ENCODE peak calls at places on chromosome 9, in nine cellular contexts. Y is stomach, X is sigmoid colon, Z is upper lobe of left lung, B is HCT116, S is prostate gland, C is spleen, W is K562, V is suprapubic skin. O is an unnamed sample.

GRCh38 chr9:75885652-75886051 is 4.8 kb upstream of the PCSK5 start:
- DNase-seq in Z (no peak), S (no peak), Y (no peak), B (no peak), W (no peak), X (no peak), C (no peak), V (no peak), O (no peak)

GRCh38 chr9:36191290-36191645 is 547 bp downstream of the CLTA start:
- DNase-seq in W (peak), Y (peak), B (no peak), S (no peak), V (no peak), Z (no peak), C (peak), X (peak), O (no peak)

GRCh38 chr9:8725635-8726034 is 926.1 kb upstream of the DMAC1 start:
- DNase-seq in V (no peak), X (no peak), Y (no peak), C (no peak), B (no peak), S (no peak), W (no peak), Z (no peak), O (no peak)

GRCh38 chr9:116546711-116547581 is 140.2 kb upstream of the TRIM32 start:
- DNase-seq in S (no peak), Y (no peak), C (no peak), W (no peak), B (no peak), V (no peak), Z (no peak), X (no peak), O (peak)

GRCh38 chr9:105973811-105974407 is 279.6 kb downstream of the TMEM38B start:
- DNase-seq in W (no peak), Z (no peak), V (no peak), X (no peak), B (no peak), Y (no peak), S (no peak), C (no peak), O (no peak)

GRCh38 chr9:81069923-81070322 is 619.4 kb downstream of the TLE1 start:
- DNase-seq in C (no peak), W (no peak), B (no peak), Z (no peak), S (no peak), V (no peak), Y (no peak), X (no peak), O (no peak)

GRCh38 chr9:13555989-13556500 is 276.6 kb upstream of the MPDZ start:
- DNase-seq in X (no peak), B (no peak), C (no peak), Y (no peak), Z (no peak), V (no peak), W (no peak), S (no peak), O (no peak)

GRCh38 chr9:20394928-20395327 is 227.4 kb downstream of the MLLT3 start:
- DNase-seq in Z (no peak), C (no peak), S (no peak), X (no peak), Y (no peak), W (no peak), V (no peak), B (no peak), O (no peak)

GRCh38 chr9:120382453-120382852 is 197.5 kb downstream of the CDK5RAP2 start:
- DNase-seq in Z (no peak), Y (no peak), X (peak), S (no peak), W (no peak), B (no peak), V (no peak), C (no peak), O (no peak)

GRCh38 chr9:107637421-107638420 is 148.2 kb upstream of the KLF4 start:
- DNase-seq in B (no peak), W (no peak), C (peak), Z (peak), X (peak), Y (peak), V (peak), S (peak), O (peak)

GRCh38 chr9:131020388-131020787 is 11.4 kb downstream of the LAMC3 start:
- DNase-seq in S (no peak), W (no peak), Y (no peak), Z (no peak), V (no peak), C (no peak), B (no peak), X (no peak), O (no peak)

GRCh38 chr9:102587231-102587630 is 407.9 kb upstream of the CYLC2 start:
- DNase-seq in S (no peak), W (no peak), Y (no peak), V (no peak), B (no peak), Z (no peak), C (no peak), X (no peak), O (no peak)

GRCh38 chr9:133733421-133734250 is 4.5 kb downstream of the SARDH start:
- DNase-seq in W (no peak), S (no peak), X (peak), B (no peak), Z (peak), V (no peak), Y (peak), C (peak), O (no peak)

GRCh38 chr9:134698111-134698510 is 56.5 kb downstream of the COL5A1 start:
- DNase-seq in V (no peak), W (no peak), C (no peak), Z (no peak), B (no peak), Y (no peak), X (no peak), S (no peak), O (no peak)

GRCh38 chr9:122140368-122141193 is 19.0 kb downstream of the NDUFA8 start:
- DNase-seq in W (no peak), C (no peak), S (no peak), X (no peak), Z (no peak), Y (no peak), B (no peak), V (no peak), O (no peak)

GRCh38 chr9:130010151-130010988 is 32.6 kb downstream of the FNBP1 start:
- DNase-seq in S (no peak), Y (no peak), V (no peak), W (no peak), B (no peak), Z (no peak), C (no peak), X (no peak), O (no peak)

GRCh38 chr9:114092336-114092735 is 6.8 kb downstream of the KIF12 start:
- DNase-seq in V (peak), B (no peak), W (no peak), S (no peak), C (no peak), Z (no peak), Y (no peak), X (peak), O (no peak)

GRCh38 chr9:117180896-117181456 is 233.9 kb downstream of the ASTN2 start:
- DNase-seq in Y (no peak), B (no peak), S (no peak), X (no peak), W (no peak), Z (no peak), V (no peak), C (no peak), O (no peak)

GRCh38 chr9:124291801-124292396 is 34.1 kb downstream of the NEK6 start:
- DNase-seq in W (no peak), C (peak), V (no peak), Y (no peak), X (no peak), B (no peak), S (no peak), Z (no peak), O (no peak)

GRCh38 chr9:71765693-71766092 is 2.6 kb downstream of the CEMIP2 start:
- DNase-seq in B (no peak), Z (no peak), C (no peak), X (no peak), S (no peak), Y (no peak), V (no peak), W (no peak), O (peak)

GRCh38 chr9:71764438-71764837 is 3.9 kb downstream of the CEMIP2 start:
- DNase-seq in Y (no peak), W (no peak), X (no peak), B (no peak), C (no peak), V (no peak), S (no peak), Z (no peak), O (peak)

GRCh38 chr9:71767421-71768321 is 642 bp downstream of the CEMIP2 start:
- DNase-seq in C (peak), X (peak), B (no peak), V (peak), S (no peak), W (peak), Z (peak), Y (peak), O (peak)

GRCh38 chr9:71768388-71769174 is at the start of gene CEMIP2:
- DNase-seq in B (peak), C (peak), V (peak), S (peak), X (peak), Y (peak), W (peak), Z (peak), O (peak)

DNA sequence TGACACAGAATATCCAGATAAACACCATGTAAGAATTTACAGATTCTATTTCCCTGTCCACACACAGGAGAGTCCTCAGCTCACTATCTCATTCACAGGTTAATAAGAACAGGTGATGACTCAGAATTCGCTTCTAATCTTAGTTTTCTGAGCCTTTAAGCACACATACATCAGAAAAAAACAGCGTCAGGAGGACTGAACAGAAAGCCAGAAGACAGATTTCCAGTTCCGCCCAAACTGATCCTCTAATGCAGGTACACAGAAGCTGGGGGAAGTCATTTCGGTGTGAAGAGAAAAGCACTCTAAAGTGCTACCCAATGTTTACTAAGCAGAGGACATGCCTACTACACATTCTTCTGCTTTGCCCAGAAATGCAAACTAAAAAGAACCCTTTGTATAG is 1.6 kb downstream of the CEMIP2 start:
- DNase-seq in Z (no peak), V (no peak), Y (no peak), X (no peak), C (no peak), W (no peak), B (no peak), S (no peak), O (peak)
- TF ChIP-seq POLR2A in Z (peak), V (no peak), Y (no peak), X (no peak), C (no peak), W (no peak), B (no peak), S (no peak), O (no peak)

DNA sequence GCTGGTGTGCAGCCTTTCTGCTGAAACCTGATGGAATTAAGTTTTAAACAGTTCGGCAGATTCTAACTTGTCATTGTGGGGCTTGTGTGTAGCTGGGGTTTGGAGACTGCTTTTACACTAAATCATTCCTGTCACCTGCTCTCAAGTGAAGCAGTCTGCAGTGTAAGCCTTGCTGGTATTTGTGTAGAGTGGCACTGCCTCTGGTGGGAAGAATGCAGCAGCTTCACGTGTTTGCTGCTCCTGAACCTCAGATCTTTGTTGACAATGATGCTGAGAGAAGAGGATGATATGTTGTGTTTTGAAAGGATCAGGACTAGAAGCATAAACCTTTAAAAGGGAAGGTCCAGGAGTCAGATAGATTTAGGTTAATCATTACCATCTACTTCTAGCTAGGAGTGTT is 88.1 kb downstream of the KDM4C start:
- DNase-seq in C (no peak), W (no peak), B (peak), Z (no peak), X (no peak), S (no peak), Y (no peak), V (no peak), O (no peak)
- TF ChIP-seq CTCF in C (no peak), W (no peak), B (peak), Z (no peak), X (no peak), S (no peak), Y (no peak), V (no peak), O (peak)

DNA sequence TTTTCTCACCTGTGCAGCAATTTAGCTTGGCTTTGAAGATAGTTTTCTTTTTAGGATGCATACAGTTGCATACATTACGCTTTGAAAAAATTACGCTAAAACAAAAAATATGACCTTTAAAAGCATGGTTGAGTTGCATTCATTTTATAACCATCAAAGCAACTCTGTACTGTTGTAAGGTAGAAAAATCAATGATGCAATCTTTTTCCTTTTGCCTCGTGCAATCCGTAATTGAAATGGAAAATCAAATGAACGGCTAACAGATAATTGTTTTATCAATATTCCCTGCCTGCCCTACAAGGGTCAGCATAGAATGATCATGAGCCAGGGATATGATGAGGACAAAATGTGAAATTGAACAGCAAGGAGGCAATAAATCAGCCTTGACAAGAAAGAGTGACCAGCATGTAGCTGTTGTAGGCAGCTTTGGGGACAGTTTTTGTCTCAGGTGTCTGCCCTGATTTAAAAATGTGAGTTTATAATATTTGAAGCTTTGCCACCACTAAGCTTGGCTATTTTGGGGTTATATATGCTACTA is 98.2 kb downstream of the PBX3 start:
- DNase-seq in Y (no peak), B (no peak), V (no peak), S (no peak), X (no peak), C (no peak), Z (no peak), W (no peak), O (no peak)
- TF ChIP-seq POLR2AphosphoS5 in Y (no peak), B (no peak), V (no peak), S (no peak), X (no peak), C (no peak), Z (no peak), W (no peak), O (no peak)

DNA sequence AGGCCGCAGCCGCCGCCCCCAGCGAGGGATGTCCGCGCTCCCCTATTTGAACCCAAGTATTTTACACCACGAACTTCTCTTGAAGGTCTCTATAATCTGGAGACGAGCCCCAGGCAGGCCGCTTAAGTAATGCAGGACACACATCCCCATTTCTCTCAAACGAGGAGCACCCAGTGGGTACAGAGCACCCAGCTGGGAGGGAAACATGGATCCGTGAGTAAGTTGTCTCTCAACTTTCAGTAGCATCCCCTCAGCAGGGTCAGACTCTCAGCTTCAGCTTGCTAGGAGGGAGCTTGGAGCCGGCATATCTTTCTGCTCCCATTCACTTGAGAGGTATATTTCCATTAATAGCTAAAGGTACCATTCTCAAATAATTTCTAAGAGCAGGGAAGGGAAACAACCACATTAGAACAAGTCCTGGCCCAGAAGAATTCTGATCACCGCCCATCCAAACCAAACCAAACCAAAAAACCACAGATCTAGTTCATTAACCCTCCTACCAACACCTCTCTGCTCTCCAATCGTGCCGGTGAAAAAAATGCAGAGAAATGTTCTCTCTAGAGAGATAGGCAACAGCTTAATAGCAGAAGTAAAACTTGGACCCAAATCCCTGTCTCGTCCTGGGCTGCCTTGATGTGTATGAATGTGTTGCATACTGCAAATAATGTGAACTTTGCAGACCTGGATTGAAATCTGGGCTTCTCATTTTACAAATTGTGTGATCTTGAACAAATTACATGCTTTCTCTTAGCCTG is 909 bp downstream of the TDRD7 start:
- DNase-seq in B (no peak), X (no peak), W (peak), C (no peak), S (peak), Y (no peak), Z (no peak), V (no peak), O (no peak)
- TF ChIP-seq POLR2A in B (no peak), X (no peak), W (no peak), C (no peak), S (no peak), Y (no peak), Z (no peak), V (no peak), O (no peak)

GRCh38 chr9:15485836-15486678 is 24.7 kb downstream of the PSIP1 start:
- DNase-seq in B (no peak), X (no peak), Z (no peak), C (no peak), W (peak), Y (no peak), V (no peak), S (no peak), O (no peak)
- TF ChIP-seq CTCF in B (peak), X (peak), Z (peak), C (peak), W (no peak), Y (peak), V (peak), S (no peak), O (peak)

GRCh38 chr9:34503406-34503805 is 19.4 kb downstream of the ENHO start:
- DNase-seq in X (peak), W (no peak), B (no peak), C (no peak), Z (no peak), V (no peak), Y (no peak), S (peak), O (no peak)

GRCh38 chr9:34500623-34501267 is 22.0 kb downstream of the ENHO start:
- DNase-seq in V (no peak), S (peak), B (peak), W (peak), C (no peak), Y (peak), X (no peak), Z (no peak), O (no peak)

GRCh38 chr9:34502471-34503335 is 20.1 kb downstream of the ENHO start:
- DNase-seq in S (peak), Z (peak), X (no peak), W (no peak), V (no peak), C (no peak), Y (no peak), B (no peak), O (no peak)

GRCh38 chr9:34501372-34501771 is 21.4 kb downstream of the ENHO start:
- DNase-seq in B (no peak), V (no peak), Y (no peak), C (no peak), X (no peak), W (no peak), S (no peak), Z (no peak), O (no peak)

DNA sequence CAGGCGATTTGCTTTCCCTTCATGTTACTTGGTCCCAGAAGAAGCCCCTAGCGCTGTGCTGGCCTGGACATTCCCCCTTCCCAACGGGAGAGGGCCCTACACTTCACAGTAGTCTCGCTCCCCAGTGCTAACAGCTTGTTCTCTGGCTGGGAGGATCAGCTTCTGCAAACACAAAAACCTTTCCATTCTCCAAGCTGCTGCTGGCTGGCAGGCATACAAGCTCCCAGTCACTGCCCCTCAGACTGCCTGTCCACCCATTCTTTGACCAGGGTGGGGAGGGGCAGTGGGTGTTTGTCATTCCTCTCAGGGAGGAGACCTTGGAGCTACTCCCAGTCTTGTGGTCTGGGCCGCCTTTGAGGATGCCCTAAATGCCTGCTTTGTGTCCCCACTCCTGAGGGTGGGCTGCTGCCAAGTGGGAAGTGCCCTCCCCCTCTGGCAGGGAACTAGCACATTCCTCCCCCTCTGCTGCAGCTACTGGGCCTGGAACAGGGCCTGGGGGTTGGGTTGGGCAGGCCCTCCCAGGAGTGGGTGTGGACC is 20.8 kb downstream of the ENHO start:
- DNase-seq in Y (peak), X (peak), C (no peak), V (no peak), Z (no peak), W (no peak), B (no peak), S (peak), O (no peak)
- TF ChIP-seq POLR2AphosphoS5 in Y (no peak), X (no peak), C (peak), V (no peak), Z (no peak), W (no peak), B (no peak), S (peak), O (peak)

DNA sequence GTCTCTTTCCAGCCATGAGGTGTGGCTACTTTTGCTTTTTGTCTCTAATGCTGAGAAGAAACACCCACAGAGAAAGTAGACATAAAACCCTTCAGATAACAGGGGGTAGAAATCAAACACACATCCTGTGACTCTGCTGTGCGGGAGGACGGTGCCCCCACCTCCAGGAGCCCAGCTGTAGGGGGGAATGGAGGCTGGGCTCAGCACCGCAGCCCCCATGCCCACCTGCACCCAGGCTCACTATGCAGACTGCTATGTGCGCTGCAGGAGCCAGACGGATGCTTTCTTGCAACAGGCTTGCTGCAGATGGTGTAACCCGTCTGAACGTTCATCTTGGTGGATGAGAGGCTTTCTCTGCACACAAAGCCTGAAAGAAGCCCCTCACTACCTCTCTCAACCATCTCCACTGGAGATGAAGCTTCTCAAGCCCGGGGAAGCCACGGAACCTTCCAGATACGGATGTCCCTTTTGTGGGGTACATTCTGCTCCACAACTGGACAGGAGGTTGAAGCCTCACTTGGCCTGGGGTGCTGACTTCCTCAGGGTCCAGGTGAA is 207.2 kb downstream of the GADD45G start:
- DNase-seq in Z (peak), Y (no peak), W (no peak), B (no peak), S (no peak), V (no peak), X (no peak), C (no peak), O (no peak)
- TF ChIP-seq POLR2A in Z (no peak), Y (no peak), W (no peak), B (no peak), S (no peak), V (no peak), X (no peak), C (no peak), O (no peak)